ENCODE peak calls at places on chromosomes 6 and 20, in four cellular contexts. One of them, this sample, is unnamed.
A peak's percentile ranks its signal among the peaks of the same experiment; 100 is the strongest.

GRCh38 chr6:157036245-157036681 is 259.1 kb downstream of the ARID1B start:
- DNase-seq in body of pancreas: peak; percentile 41
- DNase-seq in HFF-Myc: no peak
- DNase-seq in mesothelial cell of epicardium: no peak
- DNase-seq in this sample: no peak

GRCh38 chr6:31086788-31087440 is 25.5 kb downstream of the C6orf15 start:
- DNase-seq in body of pancreas: no peak
- DNase-seq in HFF-Myc: no peak
- DNase-seq in mesothelial cell of epicardium: no peak
- DNase-seq in this sample: peak; percentile 70

GRCh38 chr6:96101564-96101963 is 85.8 kb downstream of the FUT9 start:
- DNase-seq in body of pancreas: no peak
- DNase-seq in HFF-Myc: no peak
- DNase-seq in mesothelial cell of epicardium: no peak
- DNase-seq in this sample: no peak

GRCh38 chr6:127606131-127606562 is 29.2 kb downstream of the C6orf58 start:
- DNase-seq in body of pancreas: no peak
- DNase-seq in HFF-Myc: peak; percentile 11
- DNase-seq in mesothelial cell of epicardium: peak; percentile 38
- DNase-seq in this sample: peak; percentile 64

GRCh38 chr6:136860043-136860442 is 37.7 kb downstream of the PEX7 start:
- DNase-seq in body of pancreas: no peak
- DNase-seq in HFF-Myc: no peak
- DNase-seq in mesothelial cell of epicardium: no peak
- DNase-seq in this sample: no peak

GRCh38 chr6:111776236-111777189 is 96.7 kb downstream of the FYN start:
- DNase-seq in body of pancreas: no peak
- DNase-seq in HFF-Myc: no peak
- DNase-seq in mesothelial cell of epicardium: no peak
- DNase-seq in this sample: no peak

GRCh38 chr6:43926644-43927524 is 156.9 kb downstream of the VEGFA start:
- DNase-seq in body of pancreas: peak; percentile 73
- DNase-seq in HFF-Myc: no peak
- DNase-seq in mesothelial cell of epicardium: no peak
- DNase-seq in this sample: peak; percentile 88

GRCh38 chr6:138507977-138508675 is 8.8 kb upstream of the NHSL1 start:
- DNase-seq in body of pancreas: no peak
- DNase-seq in HFF-Myc: no peak
- DNase-seq in mesothelial cell of epicardium: no peak
- DNase-seq in this sample: no peak

GRCh38 chr6:109033655-109034054 is 61.0 kb downstream of the SESN1 start:
- DNase-seq in body of pancreas: no peak
- DNase-seq in HFF-Myc: no peak
- DNase-seq in mesothelial cell of epicardium: no peak
- DNase-seq in this sample: no peak

GRCh38 chr20:11790047-11790446 is 127.6 kb upstream of the BTBD3 start:
- DNase-seq in body of pancreas: no peak
- DNase-seq in HFF-Myc: no peak
- DNase-seq in mesothelial cell of epicardium: no peak
- DNase-seq in this sample: no peak

GRCh38 chr6:44111434-44112417 is 15.5 kb downstream of the MRPL14 start:
- DNase-seq in body of pancreas: no peak
- DNase-seq in HFF-Myc: no peak
- DNase-seq in mesothelial cell of epicardium: no peak
- DNase-seq in this sample: no peak

GRCh38 chr20:19497064-19497463 is 261.0 kb upstream of the RIN2 start:
- DNase-seq in body of pancreas: no peak
- DNase-seq in HFF-Myc: peak; percentile 16
- DNase-seq in mesothelial cell of epicardium: no peak
- DNase-seq in this sample: peak; percentile 77

GRCh38 chr6:135995160-135995898 is 143.8 kb downstream of the PDE7B start:
- DNase-seq in body of pancreas: no peak
- DNase-seq in HFF-Myc: peak; percentile 29
- DNase-seq in mesothelial cell of epicardium: no peak
- DNase-seq in this sample: peak; percentile 86

GRCh38 chr6:152503541-152503940 is 133.6 kb downstream of the SYNE1 start:
- DNase-seq in body of pancreas: no peak
- DNase-seq in HFF-Myc: no peak
- DNase-seq in mesothelial cell of epicardium: no peak
- DNase-seq in this sample: no peak

GRCh38 chr6:31651602-31652191 is 764 bp downstream of the BAG6 start:
- DNase-seq in body of pancreas: peak; percentile 69
- DNase-seq in HFF-Myc: no peak
- DNase-seq in mesothelial cell of epicardium: no peak
- DNase-seq in this sample: peak; percentile 91

GRCh38 chr6:80553071-80553740 is 446.7 kb downstream of the BCKDHB start:
- DNase-seq in body of pancreas: no peak
- DNase-seq in HFF-Myc: no peak
- DNase-seq in mesothelial cell of epicardium: no peak
- DNase-seq in this sample: no peak

GRCh38 chr20:52945268-52945667 is 26.9 kb upstream of the TSHZ2 start:
- DNase-seq in body of pancreas: no peak
- DNase-seq in HFF-Myc: no peak
- DNase-seq in mesothelial cell of epicardium: no peak
- DNase-seq in this sample: no peak

GRCh38 chr20:46872315-46873211 is 22.1 kb upstream of the EYA2 start:
- DNase-seq in body of pancreas: peak; percentile 14
- DNase-seq in HFF-Myc: no peak
- DNase-seq in mesothelial cell of epicardium: no peak
- DNase-seq in this sample: peak; percentile 59

GRCh38 chr20:22763257-22763906 is 179.0 kb upstream of the FOXA2 start:
- DNase-seq in body of pancreas: no peak
- DNase-seq in HFF-Myc: no peak
- DNase-seq in mesothelial cell of epicardium: no peak
- DNase-seq in this sample: no peak

GRCh38 chr20:56409521-56409920 is 2.5 kb upstream of the CASS4 start:
- DNase-seq in body of pancreas: no peak
- DNase-seq in HFF-Myc: no peak
- DNase-seq in mesothelial cell of epicardium: no peak
- DNase-seq in this sample: peak; percentile 64

GRCh38 chr6:83430606-83431544 is at the start of gene ME1:
- DNase-seq in body of pancreas: peak; percentile 83
- DNase-seq in HFF-Myc: peak; percentile 52
- DNase-seq in mesothelial cell of epicardium: peak; percentile 68
- DNase-seq in this sample: peak; percentile 87

GRCh38 chr20:46122071-46122470 is 4.0 kb downstream of the CD40 start:
- DNase-seq in body of pancreas: no peak
- DNase-seq in HFF-Myc: no peak
- DNase-seq in mesothelial cell of epicardium: no peak
- DNase-seq in this sample: peak; percentile 67

GRCh38 chr20:12816009-12816408 is 192.8 kb upstream of the SPTLC3 start:
- DNase-seq in body of pancreas: no peak
- DNase-seq in HFF-Myc: no peak
- DNase-seq in mesothelial cell of epicardium: no peak
- DNase-seq in this sample: no peak

GRCh38 chr6:144447487-144447886 is 162.4 kb downstream of the UTRN start:
- DNase-seq in body of pancreas: no peak
- DNase-seq in HFF-Myc: no peak
- DNase-seq in mesothelial cell of epicardium: no peak
- DNase-seq in this sample: peak; percentile 56

GRCh38 chr6:13859871-13860555 is 45.7 kb upstream of the MCUR1 start:
- DNase-seq in body of pancreas: peak; percentile 11
- DNase-seq in HFF-Myc: no peak
- DNase-seq in mesothelial cell of epicardium: no peak
- DNase-seq in this sample: no peak

GRCh38 chr6:134472046-134472445 is 154.1 kb upstream of the SGK1 start:
- DNase-seq in body of pancreas: no peak
- DNase-seq in HFF-Myc: no peak
- DNase-seq in mesothelial cell of epicardium: no peak
- DNase-seq in this sample: no peak

GRCh38 chr6:57221191-57221935 is 744 bp downstream of the RAB23 start:
- DNase-seq in body of pancreas: peak; percentile 78
- DNase-seq in HFF-Myc: no peak
- DNase-seq in mesothelial cell of epicardium: peak; percentile 76
- DNase-seq in this sample: peak; percentile 88

GRCh38 chr6:121896771-121897170 is 461.3 kb downstream of the GJA1 start:
- DNase-seq in body of pancreas: no peak
- DNase-seq in HFF-Myc: no peak
- DNase-seq in mesothelial cell of epicardium: no peak
- DNase-seq in this sample: no peak

GRCh38 chr6:15341311-15341710 is 95.4 kb downstream of the JARID2 start:
- DNase-seq in body of pancreas: no peak
- DNase-seq in HFF-Myc: no peak
- DNase-seq in mesothelial cell of epicardium: no peak
- DNase-seq in this sample: no peak

GRCh38 chr6:139858444-139858843 is 484.0 kb upstream of the CITED2 start:
- DNase-seq in body of pancreas: peak; percentile 46
- DNase-seq in HFF-Myc: no peak
- DNase-seq in mesothelial cell of epicardium: no peak
- DNase-seq in this sample: no peak

GRCh38 chr6:26107935-26108334 is 20.7 kb downstream of the HFE start:
- DNase-seq in body of pancreas: no peak
- DNase-seq in HFF-Myc: no peak
- DNase-seq in mesothelial cell of epicardium: no peak
- DNase-seq in this sample: no peak

GRCh38 chr6:2385584-2385983 is 140.2 kb upstream of the GMDS start:
- DNase-seq in body of pancreas: no peak
- DNase-seq in HFF-Myc: no peak
- DNase-seq in mesothelial cell of epicardium: no peak
- DNase-seq in this sample: no peak

GRCh38 chr6:120274547-120274946 is 925.0 kb upstream of the MAN1A1 start:
- DNase-seq in body of pancreas: no peak
- DNase-seq in HFF-Myc: no peak
- DNase-seq in mesothelial cell of epicardium: no peak
- DNase-seq in this sample: no peak

GRCh38 chr20:35339007-35339406 is 46.8 kb upstream of the FAM83C start:
- DNase-seq in body of pancreas: no peak
- DNase-seq in HFF-Myc: peak; percentile 97
- DNase-seq in mesothelial cell of epicardium: no peak
- DNase-seq in this sample: peak; percentile 92

GRCh38 chr6:85044336-85044735 is 279.9 kb upstream of the TBX18 start:
- DNase-seq in body of pancreas: no peak
- DNase-seq in HFF-Myc: no peak
- DNase-seq in mesothelial cell of epicardium: no peak
- DNase-seq in this sample: peak; percentile 47

GRCh38 chr6:42819803-42820508 is 38.1 kb downstream of the BICRAL start:
- DNase-seq in body of pancreas: peak; percentile 21
- DNase-seq in HFF-Myc: no peak
- DNase-seq in mesothelial cell of epicardium: no peak
- DNase-seq in this sample: no peak
- TF ChIP-seq CTCF in body of pancreas: peak; percentile 32
- TF ChIP-seq CTCF in HFF-Myc: peak; percentile 9
- TF ChIP-seq CTCF in mesothelial cell of epicardium: no peak
- TF ChIP-seq CTCF in this sample: peak; percentile 12

DNA sequence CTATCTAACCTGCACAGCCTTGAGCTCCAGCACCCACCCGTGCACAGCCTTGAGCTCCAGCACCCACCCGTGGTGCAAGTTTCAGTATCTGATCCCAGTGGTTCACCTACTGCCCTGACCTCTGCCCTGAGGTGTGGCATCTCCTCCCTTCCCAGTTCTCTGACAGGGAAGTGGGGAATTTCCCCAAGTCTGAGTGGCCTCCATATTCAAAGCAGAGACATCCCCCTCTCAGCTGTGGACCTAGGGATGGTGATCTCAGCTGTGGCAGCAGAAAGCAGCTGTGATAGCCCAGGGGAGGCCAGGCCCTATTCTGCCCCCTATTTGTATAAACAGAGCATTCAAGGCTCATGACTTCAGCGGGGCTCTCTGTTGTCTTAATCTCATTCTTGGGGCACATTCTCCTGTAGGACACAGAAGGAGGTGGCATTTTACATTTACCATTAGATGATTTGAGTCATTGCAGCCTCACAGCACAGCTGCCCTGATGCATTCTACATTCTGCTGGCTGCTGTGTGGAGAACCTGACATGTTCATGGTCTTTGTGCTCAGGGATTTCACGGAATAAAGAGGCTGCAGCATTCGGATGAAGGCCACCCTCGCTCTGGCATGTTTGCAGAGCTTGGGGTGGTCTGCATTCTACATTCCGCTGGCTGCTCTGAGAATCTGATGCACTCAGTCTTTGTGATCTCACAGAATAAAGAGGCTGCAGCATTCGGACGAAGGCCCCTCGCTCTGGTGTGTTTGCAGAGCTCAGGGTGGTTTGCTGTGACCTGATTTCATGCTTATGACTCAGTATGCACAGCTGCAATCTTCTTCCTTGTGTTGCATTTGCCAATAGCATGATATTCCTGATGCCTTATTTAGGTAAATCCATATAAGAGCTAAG is 16.9 kb downstream of the GPR31 start:
- DNase-seq in body of pancreas: no peak
- DNase-seq in HFF-Myc: no peak
- DNase-seq in mesothelial cell of epicardium: no peak
- DNase-seq in this sample: no peak
- TF ChIP-seq CTCF in body of pancreas: no peak
- TF ChIP-seq CTCF in HFF-Myc: no peak
- TF ChIP-seq CTCF in mesothelial cell of epicardium: no peak
- TF ChIP-seq CTCF in this sample: no peak

DNA sequence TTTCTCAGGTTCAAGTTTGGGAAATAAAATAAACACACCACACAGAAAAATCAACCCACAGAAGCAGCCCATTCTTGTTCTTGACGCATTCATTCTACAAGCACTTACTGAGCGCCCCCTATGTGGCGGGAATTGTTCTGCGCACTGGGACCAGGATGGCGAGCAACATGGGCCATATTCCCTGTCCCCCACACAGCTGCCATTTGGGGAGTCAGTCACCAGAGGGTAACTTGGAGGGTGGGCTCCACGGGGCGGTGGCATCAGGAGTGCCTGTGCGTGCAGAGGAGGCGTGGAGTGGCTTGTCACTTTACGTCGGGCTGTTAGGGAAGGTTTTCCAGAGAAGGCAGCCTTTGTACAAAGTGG is 185.0 kb upstream of the PDE10A start:
- DNase-seq in body of pancreas: no peak
- DNase-seq in HFF-Myc: no peak
- DNase-seq in mesothelial cell of epicardium: no peak
- DNase-seq in this sample: no peak
- TF ChIP-seq CTCF in body of pancreas: no peak
- TF ChIP-seq CTCF in HFF-Myc: no peak
- TF ChIP-seq CTCF in mesothelial cell of epicardium: peak; percentile 49
- TF ChIP-seq CTCF in this sample: no peak

GRCh38 chr6:160217073-160217472 is 41.5 kb downstream of the SLC22A2 start:
- DNase-seq in body of pancreas: no peak
- DNase-seq in HFF-Myc: no peak
- DNase-seq in mesothelial cell of epicardium: no peak
- DNase-seq in this sample: no peak
- TF ChIP-seq CTCF in body of pancreas: no peak
- TF ChIP-seq CTCF in HFF-Myc: no peak
- TF ChIP-seq CTCF in mesothelial cell of epicardium: no peak
- TF ChIP-seq CTCF in this sample: no peak

DNA sequence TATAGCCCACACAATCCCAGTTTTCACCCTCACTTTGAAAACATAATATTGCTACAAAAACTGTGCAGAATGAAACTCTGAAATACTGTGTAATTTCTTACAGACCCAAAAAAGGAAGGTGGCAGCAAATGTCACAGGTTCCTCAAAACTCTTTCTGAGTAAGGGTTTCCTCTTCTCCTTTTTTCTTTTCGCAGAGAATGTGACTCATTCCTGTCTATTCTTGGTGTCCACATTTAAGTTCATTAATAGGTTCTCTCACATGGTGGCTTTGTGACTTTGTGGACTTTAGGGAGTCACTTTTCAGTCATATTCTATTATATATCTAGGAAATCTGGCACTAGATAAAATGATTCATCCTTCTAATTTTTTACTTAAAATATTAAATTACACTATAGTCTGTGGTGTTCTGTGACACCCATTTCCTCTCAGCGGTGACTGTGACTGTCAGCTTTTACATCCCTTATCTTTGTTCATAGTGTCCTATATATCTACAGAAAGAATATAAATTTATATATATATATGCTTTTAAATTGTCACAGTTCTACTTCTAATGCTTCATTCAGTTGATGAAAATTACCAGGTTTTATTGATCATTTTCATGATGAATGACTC is 126.8 kb upstream of the HCRTR2 start:
- DNase-seq in body of pancreas: no peak
- DNase-seq in HFF-Myc: no peak
- DNase-seq in mesothelial cell of epicardium: no peak
- DNase-seq in this sample: no peak
- TF ChIP-seq CTCF in body of pancreas: no peak
- TF ChIP-seq CTCF in HFF-Myc: no peak
- TF ChIP-seq CTCF in mesothelial cell of epicardium: no peak
- TF ChIP-seq CTCF in this sample: no peak